ENCODE peak calls at places on chromosomes 2 and 18, in four cellular contexts. One of them, this sample, is unnamed.
A peak's percentile ranks its signal among the peaks of the same experiment; 100 is the strongest.

GRCh38 chr2:10331033-10331701 is 28.5 kb downstream of the HPCAL1 start:
- DNase-seq in mucosa of gallbladder: peak; percentile 65
- DNase-seq in AG08396: no peak
- DNase-seq in left ventricle myocardium inferior: peak; percentile 72
- DNase-seq in this sample: no peak

GRCh38 chr2:162509288-162509968 is 165.5 kb downstream of the GCA start:
- DNase-seq in mucosa of gallbladder: no peak
- DNase-seq in AG08396: no peak
- DNase-seq in left ventricle myocardium inferior: no peak
- DNase-seq in this sample: no peak

GRCh38 chr2:85888745-85889647 is at the start of gene ST3GAL5:
- DNase-seq in mucosa of gallbladder: peak; percentile 93
- DNase-seq in AG08396: peak; percentile 95
- DNase-seq in left ventricle myocardium inferior: peak; percentile 94
- DNase-seq in this sample: no peak

GRCh38 chr2:38997784-38998183 is 108.1 kb downstream of the ARHGEF33 start:
- DNase-seq in mucosa of gallbladder: no peak
- DNase-seq in AG08396: peak; percentile 54
- DNase-seq in left ventricle myocardium inferior: no peak
- DNase-seq in this sample: peak; percentile 29

GRCh38 chr18:23740105-23740830 is 51.0 kb downstream of the LAMA3 start:
- DNase-seq in mucosa of gallbladder: no peak
- DNase-seq in AG08396: no peak
- DNase-seq in left ventricle myocardium inferior: no peak
- DNase-seq in this sample: no peak

GRCh38 chr2:60567919-60568874 is 14.7 kb upstream of the BCL11A start:
- DNase-seq in mucosa of gallbladder: no peak
- DNase-seq in AG08396: no peak
- DNase-seq in left ventricle myocardium inferior: no peak
- DNase-seq in this sample: no peak

GRCh38 chr2:144403940-144404339 is 116.0 kb downstream of the ZEB2 start:
- DNase-seq in mucosa of gallbladder: no peak
- DNase-seq in AG08396: no peak
- DNase-seq in left ventricle myocardium inferior: peak; percentile 76
- DNase-seq in this sample: no peak

GRCh38 chr2:232502901-232503791 is 15.5 kb upstream of the ECEL1 start:
- DNase-seq in mucosa of gallbladder: peak; percentile 24
- DNase-seq in AG08396: peak; percentile 62
- DNase-seq in left ventricle myocardium inferior: no peak
- DNase-seq in this sample: peak; percentile 2

GRCh38 chr2:46954951-46955571 is 39.5 kb upstream of the MCFD2 start:
- DNase-seq in mucosa of gallbladder: peak; percentile 86
- DNase-seq in AG08396: peak; percentile 91
- DNase-seq in left ventricle myocardium inferior: peak; percentile 52
- DNase-seq in this sample: peak; percentile 89

GRCh38 chr2:133837441-133838090 is 269.3 kb upstream of the NCKAP5 start:
- DNase-seq in mucosa of gallbladder: no peak
- DNase-seq in AG08396: no peak
- DNase-seq in left ventricle myocardium inferior: no peak
- DNase-seq in this sample: no peak

GRCh38 chr2:134518101-134518500 is 200.7 kb downstream of the TMEM163 start:
- DNase-seq in mucosa of gallbladder: no peak
- DNase-seq in AG08396: no peak
- DNase-seq in left ventricle myocardium inferior: no peak
- DNase-seq in this sample: no peak

GRCh38 chr18:46302866-46303485 is 198.8 kb downstream of the HAUS1 start:
- DNase-seq in mucosa of gallbladder: no peak
- DNase-seq in AG08396: no peak
- DNase-seq in left ventricle myocardium inferior: no peak
- DNase-seq in this sample: no peak

This sample was measured in retinal pigment epithelial cell.